ENCODE peak calls at places on chromosomes 3 and 15, in four cellular contexts. One of them, this sample, is unnamed.

GRCh38 chr3:10561942-10562565 is 56.7 kb upstream of the ATP2B2 start:
- DNase-seq in GM03348: no peak
- DNase-seq in hepatocyte: no peak
- DNase-seq in DMS153: no peak
- DNase-seq in this sample: no peak

GRCh38 chr3:151203053-151203420 is at the start of gene GPR171:
- DNase-seq in DMS153: no peak
- DNase-seq in GM03348: no peak
- DNase-seq in hepatocyte: no peak
- DNase-seq in this sample: no peak

GRCh38 chr3:145005427-145005826 is 1033.8 kb downstream of the DIPK2A start:
- DNase-seq in GM03348: no peak
- DNase-seq in hepatocyte: no peak
- DNase-seq in DMS153: no peak
- DNase-seq in this sample: no peak

GRCh38 chr3:85586018-85586417 is 627.2 kb downstream of the CADM2 start:
- DNase-seq in hepatocyte: no peak
- DNase-seq in GM03348: no peak
- DNase-seq in DMS153: no peak
- DNase-seq in this sample: no peak

GRCh38 chr15:43346305-43346704 is 15.9 kb upstream of the LCMT2 start:
- DNase-seq in GM03348: no peak
- DNase-seq in hepatocyte: no peak
- DNase-seq in DMS153: no peak
- DNase-seq in this sample: no peak

GRCh38 chr15:54594115-54594514 is 602.6 kb downstream of the RSL24D1 start:
- DNase-seq in DMS153: no peak
- DNase-seq in hepatocyte: no peak
- DNase-seq in GM03348: no peak
- DNase-seq in this sample: no peak

GRCh38 chr15:52093539-52094502 is 18.8 kb downstream of the BCL2L10 start:
- DNase-seq in GM03348: peak; percentile 73
- DNase-seq in hepatocyte: no peak
- DNase-seq in DMS153: no peak
- DNase-seq in this sample: peak; percentile 98

GRCh38 chr3:122880624-122881023 is 85.8 kb downstream of the SLC49A4 start:
- DNase-seq in DMS153: no peak
- DNase-seq in hepatocyte: peak; percentile 77
- DNase-seq in GM03348: no peak
- DNase-seq in this sample: no peak

GRCh38 chr3:122748347-122748746 is 45.3 kb downstream of the HSPBAP1 start:
- DNase-seq in hepatocyte: no peak
- DNase-seq in GM03348: no peak
- DNase-seq in DMS153: no peak
- DNase-seq in this sample: no peak